ENCODE peak calls at places on chromosomes 12 and 14, in seven cellular contexts. One of them, this sample, is unnamed.

GRCh38 chr12:58487280-58488141 is 432.8 kb downstream of the LRIG3 start:
- DNase-seq in anterior cingulate cortex: no peak
- DNase-seq in activated naive CD8-positive, alpha-beta T cell treated with anti-CD3 and anti-CD28 coated beads, Interleukin-2, amount 50 U/mL, for 24 hours: no peak
- DNase-seq in substantia nigra: no peak
- DNase-seq in activated CD8-positive, alpha-beta T cell treated with anti-CD3 and anti-CD28 coated beads, Interleukin-2, amount 10 ng/mL, durations not matched to agents 7 days and 5 days: no peak
- DNase-seq in psoas muscle: no peak
- DNase-seq in activated CD4-positive, alpha-beta T cell treated with anti-CD3 and anti-CD28 coated beads for 24 hours: no peak
- DNase-seq in this sample: no peak

GRCh38 chr14:93081875-93082570 is 33.7 kb downstream of the ITPK1 start:
- DNase-seq in anterior cingulate cortex: no peak
- DNase-seq in activated naive CD8-positive, alpha-beta T cell treated with anti-CD3 and anti-CD28 coated beads, Interleukin-2, amount 50 U/mL, for 24 hours: peak
- DNase-seq in substantia nigra: no peak
- DNase-seq in activated CD8-positive, alpha-beta T cell treated with anti-CD3 and anti-CD28 coated beads, Interleukin-2, amount 10 ng/mL, durations not matched to agents 7 days and 5 days: peak
- DNase-seq in psoas muscle: no peak
- DNase-seq in activated CD4-positive, alpha-beta T cell treated with anti-CD3 and anti-CD28 coated beads for 24 hours: no peak
- DNase-seq in this sample: no peak

GRCh38 chr14:92646952-92647461 is 101.4 kb downstream of the LGMN start:
- DNase-seq in anterior cingulate cortex: no peak
- DNase-seq in activated naive CD8-positive, alpha-beta T cell treated with anti-CD3 and anti-CD28 coated beads, Interleukin-2, amount 50 U/mL, for 24 hours: no peak
- DNase-seq in substantia nigra: no peak
- DNase-seq in activated CD8-positive, alpha-beta T cell treated with anti-CD3 and anti-CD28 coated beads, Interleukin-2, amount 10 ng/mL, durations not matched to agents 7 days and 5 days: no peak
- DNase-seq in psoas muscle: no peak
- DNase-seq in activated CD4-positive, alpha-beta T cell treated with anti-CD3 and anti-CD28 coated beads for 24 hours: no peak
- DNase-seq in this sample: no peak

GRCh38 chr12:40224439-40225291 is at the start of gene LRRK2:
- DNase-seq in anterior cingulate cortex: peak
- DNase-seq in activated naive CD8-positive, alpha-beta T cell treated with anti-CD3 and anti-CD28 coated beads, Interleukin-2, amount 50 U/mL, for 24 hours: peak
- DNase-seq in substantia nigra: peak
- DNase-seq in activated CD8-positive, alpha-beta T cell treated with anti-CD3 and anti-CD28 coated beads, Interleukin-2, amount 10 ng/mL, durations not matched to agents 7 days and 5 days: peak
- DNase-seq in psoas muscle: peak
- DNase-seq in activated CD4-positive, alpha-beta T cell treated with anti-CD3 and anti-CD28 coated beads for 24 hours: no peak
- DNase-seq in this sample: peak

GRCh38 chr12:53180931-53181645 is 363 bp upstream of the CSAD start:
- DNase-seq in anterior cingulate cortex: peak
- DNase-seq in activated naive CD8-positive, alpha-beta T cell treated with anti-CD3 and anti-CD28 coated beads, Interleukin-2, amount 50 U/mL, for 24 hours: peak
- DNase-seq in substantia nigra: no peak
- DNase-seq in activated CD8-positive, alpha-beta T cell treated with anti-CD3 and anti-CD28 coated beads, Interleukin-2, amount 10 ng/mL, durations not matched to agents 7 days and 5 days: peak
- DNase-seq in psoas muscle: peak
- DNase-seq in activated CD4-positive, alpha-beta T cell treated with anti-CD3 and anti-CD28 coated beads for 24 hours: peak
- DNase-seq in this sample: peak

GRCh38 chr12:57242691-57243454 is 8.1 kb downstream of the STAC3 start:
- DNase-seq in anterior cingulate cortex: peak
- DNase-seq in activated naive CD8-positive, alpha-beta T cell treated with anti-CD3 and anti-CD28 coated beads, Interleukin-2, amount 50 U/mL, for 24 hours: peak
- DNase-seq in substantia nigra: no peak
- DNase-seq in activated CD8-positive, alpha-beta T cell treated with anti-CD3 and anti-CD28 coated beads, Interleukin-2, amount 10 ng/mL, durations not matched to agents 7 days and 5 days: peak
- DNase-seq in psoas muscle: peak
- DNase-seq in activated CD4-positive, alpha-beta T cell treated with anti-CD3 and anti-CD28 coated beads for 24 hours: peak
- DNase-seq in this sample: peak

GRCh38 chr12:65364021-65364420 is 85.5 kb downstream of the MSRB3 start:
- DNase-seq in anterior cingulate cortex: no peak
- DNase-seq in activated naive CD8-positive, alpha-beta T cell treated with anti-CD3 and anti-CD28 coated beads, Interleukin-2, amount 50 U/mL, for 24 hours: no peak
- DNase-seq in substantia nigra: no peak
- DNase-seq in activated CD8-positive, alpha-beta T cell treated with anti-CD3 and anti-CD28 coated beads, Interleukin-2, amount 10 ng/mL, durations not matched to agents 7 days and 5 days: no peak
- DNase-seq in psoas muscle: no peak
- DNase-seq in activated CD4-positive, alpha-beta T cell treated with anti-CD3 and anti-CD28 coated beads for 24 hours: no peak
- DNase-seq in this sample: no peak

GRCh38 chr12:12088147-12088546 is 17.4 kb downstream of the BCL2L14 start:
- DNase-seq in anterior cingulate cortex: no peak
- DNase-seq in activated naive CD8-positive, alpha-beta T cell treated with anti-CD3 and anti-CD28 coated beads, Interleukin-2, amount 50 U/mL, for 24 hours: no peak
- DNase-seq in substantia nigra: no peak
- DNase-seq in activated CD8-positive, alpha-beta T cell treated with anti-CD3 and anti-CD28 coated beads, Interleukin-2, amount 10 ng/mL, durations not matched to agents 7 days and 5 days: no peak
- DNase-seq in psoas muscle: no peak
- DNase-seq in activated CD4-positive, alpha-beta T cell treated with anti-CD3 and anti-CD28 coated beads for 24 hours: no peak
- DNase-seq in this sample: no peak

GRCh38 chr12:109098671-109099070 is 1.3 kb downstream of the UNG start:
- DNase-seq in anterior cingulate cortex: no peak
- DNase-seq in activated naive CD8-positive, alpha-beta T cell treated with anti-CD3 and anti-CD28 coated beads, Interleukin-2, amount 50 U/mL, for 24 hours: no peak
- DNase-seq in substantia nigra: no peak
- DNase-seq in activated CD8-positive, alpha-beta T cell treated with anti-CD3 and anti-CD28 coated beads, Interleukin-2, amount 10 ng/mL, durations not matched to agents 7 days and 5 days: no peak
- DNase-seq in psoas muscle: no peak
- DNase-seq in activated CD4-positive, alpha-beta T cell treated with anti-CD3 and anti-CD28 coated beads for 24 hours: no peak
- DNase-seq in this sample: no peak

GRCh38 chr12:103751600-103751999 is 89.4 kb downstream of the NT5DC3 start:
- DNase-seq in anterior cingulate cortex: no peak
- DNase-seq in activated naive CD8-positive, alpha-beta T cell treated with anti-CD3 and anti-CD28 coated beads, Interleukin-2, amount 50 U/mL, for 24 hours: no peak
- DNase-seq in substantia nigra: no peak
- DNase-seq in activated CD8-positive, alpha-beta T cell treated with anti-CD3 and anti-CD28 coated beads, Interleukin-2, amount 10 ng/mL, durations not matched to agents 7 days and 5 days: no peak
- DNase-seq in psoas muscle: no peak
- DNase-seq in activated CD4-positive, alpha-beta T cell treated with anti-CD3 and anti-CD28 coated beads for 24 hours: no peak
- DNase-seq in this sample: no peak

GRCh38 chr14:99132821-99133562 is 139.0 kb downstream of the BCL11B start:
- DNase-seq in anterior cingulate cortex: no peak
- DNase-seq in activated naive CD8-positive, alpha-beta T cell treated with anti-CD3 and anti-CD28 coated beads, Interleukin-2, amount 50 U/mL, for 24 hours: no peak
- DNase-seq in substantia nigra: no peak
- DNase-seq in activated CD8-positive, alpha-beta T cell treated with anti-CD3 and anti-CD28 coated beads, Interleukin-2, amount 10 ng/mL, durations not matched to agents 7 days and 5 days: peak
- DNase-seq in psoas muscle: no peak
- DNase-seq in activated CD4-positive, alpha-beta T cell treated with anti-CD3 and anti-CD28 coated beads for 24 hours: no peak
- DNase-seq in this sample: no peak

GRCh38 chr12:793037-793436 is 40.7 kb downstream of the WNK1 start:
- DNase-seq in anterior cingulate cortex: no peak
- DNase-seq in activated naive CD8-positive, alpha-beta T cell treated with anti-CD3 and anti-CD28 coated beads, Interleukin-2, amount 50 U/mL, for 24 hours: no peak
- DNase-seq in substantia nigra: no peak
- DNase-seq in activated CD8-positive, alpha-beta T cell treated with anti-CD3 and anti-CD28 coated beads, Interleukin-2, amount 10 ng/mL, durations not matched to agents 7 days and 5 days: no peak
- DNase-seq in psoas muscle: no peak
- DNase-seq in activated CD4-positive, alpha-beta T cell treated with anti-CD3 and anti-CD28 coated beads for 24 hours: no peak
- DNase-seq in this sample: no peak

GRCh38 chr12:126908765-126909142 is 1358.2 kb upstream of the TMEM132C start:
- DNase-seq in anterior cingulate cortex: no peak
- DNase-seq in activated naive CD8-positive, alpha-beta T cell treated with anti-CD3 and anti-CD28 coated beads, Interleukin-2, amount 50 U/mL, for 24 hours: no peak
- DNase-seq in substantia nigra: no peak
- DNase-seq in activated CD8-positive, alpha-beta T cell treated with anti-CD3 and anti-CD28 coated beads, Interleukin-2, amount 10 ng/mL, durations not matched to agents 7 days and 5 days: no peak
- DNase-seq in psoas muscle: no peak
- DNase-seq in activated CD4-positive, alpha-beta T cell treated with anti-CD3 and anti-CD28 coated beads for 24 hours: no peak
- DNase-seq in this sample: no peak

GRCh38 chr12:30796508-30796780 is 41.7 kb upstream of the CAPRIN2 start:
- DNase-seq in anterior cingulate cortex: no peak
- DNase-seq in activated naive CD8-positive, alpha-beta T cell treated with anti-CD3 and anti-CD28 coated beads, Interleukin-2, amount 50 U/mL, for 24 hours: peak
- DNase-seq in substantia nigra: no peak
- DNase-seq in activated CD8-positive, alpha-beta T cell treated with anti-CD3 and anti-CD28 coated beads, Interleukin-2, amount 10 ng/mL, durations not matched to agents 7 days and 5 days: no peak
- DNase-seq in psoas muscle: peak
- DNase-seq in activated CD4-positive, alpha-beta T cell treated with anti-CD3 and anti-CD28 coated beads for 24 hours: no peak
- DNase-seq in this sample: no peak

GRCh38 chr12:54660320-54660962 is 12.3 kb upstream of the DCD start:
- DNase-seq in anterior cingulate cortex: no peak
- DNase-seq in activated naive CD8-positive, alpha-beta T cell treated with anti-CD3 and anti-CD28 coated beads, Interleukin-2, amount 50 U/mL, for 24 hours: no peak
- DNase-seq in substantia nigra: no peak
- DNase-seq in activated CD8-positive, alpha-beta T cell treated with anti-CD3 and anti-CD28 coated beads, Interleukin-2, amount 10 ng/mL, durations not matched to agents 7 days and 5 days: no peak
- DNase-seq in psoas muscle: no peak
- DNase-seq in activated CD4-positive, alpha-beta T cell treated with anti-CD3 and anti-CD28 coated beads for 24 hours: no peak
- DNase-seq in this sample: no peak

GRCh38 chr12:32005496-32006125 is 46.4 kb downstream of the RESF1 start:
- DNase-seq in anterior cingulate cortex: no peak
- DNase-seq in activated naive CD8-positive, alpha-beta T cell treated with anti-CD3 and anti-CD28 coated beads, Interleukin-2, amount 50 U/mL, for 24 hours: no peak
- DNase-seq in substantia nigra: no peak
- DNase-seq in activated CD8-positive, alpha-beta T cell treated with anti-CD3 and anti-CD28 coated beads, Interleukin-2, amount 10 ng/mL, durations not matched to agents 7 days and 5 days: no peak
- DNase-seq in psoas muscle: no peak
- DNase-seq in activated CD4-positive, alpha-beta T cell treated with anti-CD3 and anti-CD28 coated beads for 24 hours: no peak
- DNase-seq in this sample: no peak

GRCh38 chr12:19168634-19169033 is 39.1 kb downstream of the PLEKHA5 start:
- DNase-seq in anterior cingulate cortex: no peak
- DNase-seq in activated naive CD8-positive, alpha-beta T cell treated with anti-CD3 and anti-CD28 coated beads, Interleukin-2, amount 50 U/mL, for 24 hours: no peak
- DNase-seq in substantia nigra: no peak
- DNase-seq in activated CD8-positive, alpha-beta T cell treated with anti-CD3 and anti-CD28 coated beads, Interleukin-2, amount 10 ng/mL, durations not matched to agents 7 days and 5 days: no peak
- DNase-seq in psoas muscle: no peak
- DNase-seq in activated CD4-positive, alpha-beta T cell treated with anti-CD3 and anti-CD28 coated beads for 24 hours: no peak
- DNase-seq in this sample: no peak

GRCh38 chr12:24709201-24709600 is 239.7 kb downstream of the BCAT1 start:
- DNase-seq in anterior cingulate cortex: no peak
- DNase-seq in activated naive CD8-positive, alpha-beta T cell treated with anti-CD3 and anti-CD28 coated beads, Interleukin-2, amount 50 U/mL, for 24 hours: no peak
- DNase-seq in substantia nigra: no peak
- DNase-seq in activated CD8-positive, alpha-beta T cell treated with anti-CD3 and anti-CD28 coated beads, Interleukin-2, amount 10 ng/mL, durations not matched to agents 7 days and 5 days: no peak
- DNase-seq in psoas muscle: no peak
- DNase-seq in activated CD4-positive, alpha-beta T cell treated with anti-CD3 and anti-CD28 coated beads for 24 hours: no peak
- DNase-seq in this sample: no peak

GRCh38 chr14:94471045-94471444 is 5.0 kb downstream of the SERPINA9 start:
- DNase-seq in anterior cingulate cortex: no peak
- DNase-seq in activated naive CD8-positive, alpha-beta T cell treated with anti-CD3 and anti-CD28 coated beads, Interleukin-2, amount 50 U/mL, for 24 hours: no peak
- DNase-seq in substantia nigra: no peak
- DNase-seq in activated CD8-positive, alpha-beta T cell treated with anti-CD3 and anti-CD28 coated beads, Interleukin-2, amount 10 ng/mL, durations not matched to agents 7 days and 5 days: no peak
- DNase-seq in psoas muscle: no peak
- DNase-seq in activated CD4-positive, alpha-beta T cell treated with anti-CD3 and anti-CD28 coated beads for 24 hours: no peak
- DNase-seq in this sample: no peak

GRCh38 chr14:71675126-71675901 is 256.9 kb upstream of the RGS6 start:
- DNase-seq in anterior cingulate cortex: peak
- DNase-seq in activated naive CD8-positive, alpha-beta T cell treated with anti-CD3 and anti-CD28 coated beads, Interleukin-2, amount 50 U/mL, for 24 hours: no peak
- DNase-seq in substantia nigra: no peak
- DNase-seq in activated CD8-positive, alpha-beta T cell treated with anti-CD3 and anti-CD28 coated beads, Interleukin-2, amount 10 ng/mL, durations not matched to agents 7 days and 5 days: no peak
- DNase-seq in psoas muscle: no peak
- DNase-seq in activated CD4-positive, alpha-beta T cell treated with anti-CD3 and anti-CD28 coated beads for 24 hours: no peak
- DNase-seq in this sample: no peak

GRCh38 chr14:20661197-20661596 is 19.7 kb upstream of the OR6S1 start:
- DNase-seq in anterior cingulate cortex: no peak
- DNase-seq in activated naive CD8-positive, alpha-beta T cell treated with anti-CD3 and anti-CD28 coated beads, Interleukin-2, amount 50 U/mL, for 24 hours: no peak
- DNase-seq in substantia nigra: no peak
- DNase-seq in activated CD8-positive, alpha-beta T cell treated with anti-CD3 and anti-CD28 coated beads, Interleukin-2, amount 10 ng/mL, durations not matched to agents 7 days and 5 days: no peak
- DNase-seq in psoas muscle: no peak
- DNase-seq in activated CD4-positive, alpha-beta T cell treated with anti-CD3 and anti-CD28 coated beads for 24 hours: no peak
- DNase-seq in this sample: no peak

GRCh38 chr12:70666364-70666763 is 29.1 kb upstream of the PTPRB start:
- DNase-seq in anterior cingulate cortex: no peak
- DNase-seq in activated naive CD8-positive, alpha-beta T cell treated with anti-CD3 and anti-CD28 coated beads, Interleukin-2, amount 50 U/mL, for 24 hours: no peak
- DNase-seq in substantia nigra: no peak
- DNase-seq in activated CD8-positive, alpha-beta T cell treated with anti-CD3 and anti-CD28 coated beads, Interleukin-2, amount 10 ng/mL, durations not matched to agents 7 days and 5 days: no peak
- DNase-seq in psoas muscle: no peak
- DNase-seq in activated CD4-positive, alpha-beta T cell treated with anti-CD3 and anti-CD28 coated beads for 24 hours: no peak
- DNase-seq in this sample: no peak

GRCh38 chr12:120994589-120995337 is 16.4 kb downstream of the HNF1A start:
- DNase-seq in anterior cingulate cortex: no peak
- DNase-seq in activated naive CD8-positive, alpha-beta T cell treated with anti-CD3 and anti-CD28 coated beads, Interleukin-2, amount 50 U/mL, for 24 hours: no peak
- DNase-seq in substantia nigra: no peak
- DNase-seq in activated CD8-positive, alpha-beta T cell treated with anti-CD3 and anti-CD28 coated beads, Interleukin-2, amount 10 ng/mL, durations not matched to agents 7 days and 5 days: no peak
- DNase-seq in psoas muscle: no peak
- DNase-seq in activated CD4-positive, alpha-beta T cell treated with anti-CD3 and anti-CD28 coated beads for 24 hours: no peak
- DNase-seq in this sample: no peak

GRCh38 chr14:76473381-76474263 is 97.7 kb downstream of the ESRRB start:
- DNase-seq in anterior cingulate cortex: no peak
- DNase-seq in activated naive CD8-positive, alpha-beta T cell treated with anti-CD3 and anti-CD28 coated beads, Interleukin-2, amount 50 U/mL, for 24 hours: no peak
- DNase-seq in substantia nigra: no peak
- DNase-seq in activated CD8-positive, alpha-beta T cell treated with anti-CD3 and anti-CD28 coated beads, Interleukin-2, amount 10 ng/mL, durations not matched to agents 7 days and 5 days: no peak
- DNase-seq in psoas muscle: peak
- DNase-seq in activated CD4-positive, alpha-beta T cell treated with anti-CD3 and anti-CD28 coated beads for 24 hours: no peak
- DNase-seq in this sample: no peak

GRCh38 chr12:89084751-89085150 is 267.6 kb downstream of the DUSP6 start:
- DNase-seq in anterior cingulate cortex: no peak
- DNase-seq in activated naive CD8-positive, alpha-beta T cell treated with anti-CD3 and anti-CD28 coated beads, Interleukin-2, amount 50 U/mL, for 24 hours: no peak
- DNase-seq in substantia nigra: no peak
- DNase-seq in activated CD8-positive, alpha-beta T cell treated with anti-CD3 and anti-CD28 coated beads, Interleukin-2, amount 10 ng/mL, durations not matched to agents 7 days and 5 days: no peak
- DNase-seq in psoas muscle: no peak
- DNase-seq in activated CD4-positive, alpha-beta T cell treated with anti-CD3 and anti-CD28 coated beads for 24 hours: no peak
- DNase-seq in this sample: no peak

GRCh38 chr12:559907-560455 is 100.2 kb downstream of the B4GALNT3 start:
- DNase-seq in anterior cingulate cortex: no peak
- DNase-seq in activated naive CD8-positive, alpha-beta T cell treated with anti-CD3 and anti-CD28 coated beads, Interleukin-2, amount 50 U/mL, for 24 hours: no peak
- DNase-seq in substantia nigra: no peak
- DNase-seq in activated CD8-positive, alpha-beta T cell treated with anti-CD3 and anti-CD28 coated beads, Interleukin-2, amount 10 ng/mL, durations not matched to agents 7 days and 5 days: no peak
- DNase-seq in psoas muscle: no peak
- DNase-seq in activated CD4-positive, alpha-beta T cell treated with anti-CD3 and anti-CD28 coated beads for 24 hours: no peak
- DNase-seq in this sample: no peak

GRCh38 chr12:121986494-121987245 is 35.0 kb upstream of the BCL7A start:
- DNase-seq in anterior cingulate cortex: no peak
- DNase-seq in activated naive CD8-positive, alpha-beta T cell treated with anti-CD3 and anti-CD28 coated beads, Interleukin-2, amount 50 U/mL, for 24 hours: no peak
- DNase-seq in substantia nigra: no peak
- DNase-seq in activated CD8-positive, alpha-beta T cell treated with anti-CD3 and anti-CD28 coated beads, Interleukin-2, amount 10 ng/mL, durations not matched to agents 7 days and 5 days: no peak
- DNase-seq in psoas muscle: no peak
- DNase-seq in activated CD4-positive, alpha-beta T cell treated with anti-CD3 and anti-CD28 coated beads for 24 hours: no peak
- DNase-seq in this sample: no peak

GRCh38 chr14:20798318-20798717 is 4.3 kb downstream of the RNASE1 start:
- DNase-seq in anterior cingulate cortex: no peak
- DNase-seq in activated naive CD8-positive, alpha-beta T cell treated with anti-CD3 and anti-CD28 coated beads, Interleukin-2, amount 50 U/mL, for 24 hours: no peak
- DNase-seq in substantia nigra: no peak
- DNase-seq in activated CD8-positive, alpha-beta T cell treated with anti-CD3 and anti-CD28 coated beads, Interleukin-2, amount 10 ng/mL, durations not matched to agents 7 days and 5 days: no peak
- DNase-seq in psoas muscle: no peak
- DNase-seq in activated CD4-positive, alpha-beta T cell treated with anti-CD3 and anti-CD28 coated beads for 24 hours: no peak
- DNase-seq in this sample: no peak

GRCh38 chr12:123720141-123720814 is 8.1 kb downstream of the ATP6V0A2 start:
- DNase-seq in anterior cingulate cortex: no peak
- DNase-seq in activated naive CD8-positive, alpha-beta T cell treated with anti-CD3 and anti-CD28 coated beads, Interleukin-2, amount 50 U/mL, for 24 hours: no peak
- DNase-seq in substantia nigra: no peak
- DNase-seq in activated CD8-positive, alpha-beta T cell treated with anti-CD3 and anti-CD28 coated beads, Interleukin-2, amount 10 ng/mL, durations not matched to agents 7 days and 5 days: no peak
- DNase-seq in psoas muscle: no peak
- DNase-seq in activated CD4-positive, alpha-beta T cell treated with anti-CD3 and anti-CD28 coated beads for 24 hours: no peak
- DNase-seq in this sample: no peak

GRCh38 chr12:108622921-108623514 is 10.7 kb downstream of the SELPLG start:
- DNase-seq in anterior cingulate cortex: no peak
- DNase-seq in activated naive CD8-positive, alpha-beta T cell treated with anti-CD3 and anti-CD28 coated beads, Interleukin-2, amount 50 U/mL, for 24 hours: no peak
- DNase-seq in substantia nigra: no peak
- DNase-seq in activated CD8-positive, alpha-beta T cell treated with anti-CD3 and anti-CD28 coated beads, Interleukin-2, amount 10 ng/mL, durations not matched to agents 7 days and 5 days: no peak
- DNase-seq in psoas muscle: peak
- DNase-seq in activated CD4-positive, alpha-beta T cell treated with anti-CD3 and anti-CD28 coated beads for 24 hours: no peak
- DNase-seq in this sample: no peak

GRCh38 chr14:20441466-20441865 is 5.5 kb upstream of the KLHL33 start:
- DNase-seq in anterior cingulate cortex: no peak
- DNase-seq in activated naive CD8-positive, alpha-beta T cell treated with anti-CD3 and anti-CD28 coated beads, Interleukin-2, amount 50 U/mL, for 24 hours: no peak
- DNase-seq in substantia nigra: no peak
- DNase-seq in activated CD8-positive, alpha-beta T cell treated with anti-CD3 and anti-CD28 coated beads, Interleukin-2, amount 10 ng/mL, durations not matched to agents 7 days and 5 days: no peak
- DNase-seq in psoas muscle: no peak
- DNase-seq in activated CD4-positive, alpha-beta T cell treated with anti-CD3 and anti-CD28 coated beads for 24 hours: no peak
- DNase-seq in this sample: no peak

GRCh38 chr14:77593501-77593911 is 22.9 kb downstream of the SPTLC2 start:
- DNase-seq in anterior cingulate cortex: no peak
- DNase-seq in activated naive CD8-positive, alpha-beta T cell treated with anti-CD3 and anti-CD28 coated beads, Interleukin-2, amount 50 U/mL, for 24 hours: no peak
- DNase-seq in substantia nigra: no peak
- DNase-seq in activated CD8-positive, alpha-beta T cell treated with anti-CD3 and anti-CD28 coated beads, Interleukin-2, amount 10 ng/mL, durations not matched to agents 7 days and 5 days: no peak
- DNase-seq in psoas muscle: no peak
- DNase-seq in activated CD4-positive, alpha-beta T cell treated with anti-CD3 and anti-CD28 coated beads for 24 hours: no peak
- DNase-seq in this sample: no peak

GRCh38 chr12:92558806-92559205 is 144.0 kb upstream of the PLEKHG7 start:
- DNase-seq in anterior cingulate cortex: no peak
- DNase-seq in activated naive CD8-positive, alpha-beta T cell treated with anti-CD3 and anti-CD28 coated beads, Interleukin-2, amount 50 U/mL, for 24 hours: no peak
- DNase-seq in substantia nigra: no peak
- DNase-seq in activated CD8-positive, alpha-beta T cell treated with anti-CD3 and anti-CD28 coated beads, Interleukin-2, amount 10 ng/mL, durations not matched to agents 7 days and 5 days: no peak
- DNase-seq in psoas muscle: no peak
- DNase-seq in activated CD4-positive, alpha-beta T cell treated with anti-CD3 and anti-CD28 coated beads for 24 hours: no peak
- DNase-seq in this sample: no peak

GRCh38 chr12:118377891-118378470 is 1.6 kb downstream of the SUDS3 start:
- DNase-seq in anterior cingulate cortex: peak
- DNase-seq in activated naive CD8-positive, alpha-beta T cell treated with anti-CD3 and anti-CD28 coated beads, Interleukin-2, amount 50 U/mL, for 24 hours: peak
- DNase-seq in substantia nigra: peak
- DNase-seq in activated CD8-positive, alpha-beta T cell treated with anti-CD3 and anti-CD28 coated beads, Interleukin-2, amount 10 ng/mL, durations not matched to agents 7 days and 5 days: peak
- DNase-seq in psoas muscle: peak
- DNase-seq in activated CD4-positive, alpha-beta T cell treated with anti-CD3 and anti-CD28 coated beads for 24 hours: peak
- DNase-seq in this sample: peak

This sample was measured in NCI-H1930.